ENCODE peak calls at places on chromosomes 1 and 21, in six cellular contexts. One of them, this sample, is unnamed.

GRCh38 chr1:41240806-41241747 is 1.0 kb downstream of the SCMH1 start:
- DNase-seq in fibroblast of mammary gland: peak
- DNase-seq in choroid plexus epithelial cell: peak
- DNase-seq in GM23338: peak
- DNase-seq in Peyer's patch: peak
- DNase-seq in fibroblast of the aortic adventitia: peak
- DNase-seq in this sample: peak

GRCh38 chr1:63320024-63320799 is 2.2 kb upstream of the FOXD3 start:
- DNase-seq in fibroblast of mammary gland: no peak
- DNase-seq in Peyer's patch: no peak
- DNase-seq in choroid plexus epithelial cell: no peak
- DNase-seq in GM23338: peak
- DNase-seq in fibroblast of the aortic adventitia: no peak
- DNase-seq in this sample: no peak

GRCh38 chr1:98975113-98975512 is 29.5 kb downstream of the PLPPR5 start:
- DNase-seq in Peyer's patch: no peak
- DNase-seq in fibroblast of the aortic adventitia: no peak
- DNase-seq in choroid plexus epithelial cell: no peak
- DNase-seq in fibroblast of mammary gland: no peak
- DNase-seq in GM23338: no peak
- DNase-seq in this sample: no peak

GRCh38 chr1:18871401-18872070 is 12.1 kb upstream of the TAS1R2 start:
- DNase-seq in fibroblast of the aortic adventitia: no peak
- DNase-seq in choroid plexus epithelial cell: no peak
- DNase-seq in GM23338: no peak
- DNase-seq in Peyer's patch: no peak
- DNase-seq in fibroblast of mammary gland: no peak
- DNase-seq in this sample: no peak

GRCh38 chr21:30646904-30647303 is 4.2 kb downstream of the KRTAP20-3 start:
- DNase-seq in Peyer's patch: no peak
- DNase-seq in GM23338: no peak
- DNase-seq in fibroblast of mammary gland: no peak
- DNase-seq in choroid plexus epithelial cell: no peak
- DNase-seq in fibroblast of the aortic adventitia: no peak
- DNase-seq in this sample: no peak

GRCh38 chr1:181033128-181033798 is 520 bp upstream of the MR1 start:
- DNase-seq in Peyer's patch: no peak
- DNase-seq in fibroblast of mammary gland: peak
- DNase-seq in GM23338: no peak
- DNase-seq in fibroblast of the aortic adventitia: peak
- DNase-seq in choroid plexus epithelial cell: peak
- DNase-seq in this sample: peak

GRCh38 chr1:246690100-246690499 is 34.1 kb upstream of the SCCPDH start:
- DNase-seq in choroid plexus epithelial cell: no peak
- DNase-seq in GM23338: no peak
- DNase-seq in fibroblast of mammary gland: no peak
- DNase-seq in fibroblast of the aortic adventitia: no peak
- DNase-seq in Peyer's patch: no peak
- DNase-seq in this sample: no peak

GRCh38 chr1:1629430-1630190 is 2.4 kb upstream of the MMP23B start:
- DNase-seq in fibroblast of the aortic adventitia: no peak
- DNase-seq in choroid plexus epithelial cell: no peak
- DNase-seq in GM23338: peak
- DNase-seq in fibroblast of mammary gland: no peak
- DNase-seq in Peyer's patch: peak
- DNase-seq in this sample: no peak

GRCh38 chr1:206609229-206609991 is 2.9 kb downstream of the EIF2D start:
- DNase-seq in choroid plexus epithelial cell: peak
- DNase-seq in fibroblast of the aortic adventitia: no peak
- DNase-seq in fibroblast of mammary gland: no peak
- DNase-seq in GM23338: no peak
- DNase-seq in Peyer's patch: no peak
- DNase-seq in this sample: no peak

GRCh38 chr1:218164930-218165686 is 120.0 kb upstream of the RRP15 start:
- DNase-seq in GM23338: peak
- DNase-seq in fibroblast of mammary gland: no peak
- DNase-seq in fibroblast of the aortic adventitia: no peak
- DNase-seq in choroid plexus epithelial cell: no peak
- DNase-seq in Peyer's patch: no peak
- DNase-seq in this sample: peak

GRCh38 chr1:33180226-33181037 is 1.4 kb downstream of the TRIM62 start:
- DNase-seq in GM23338: peak
- DNase-seq in fibroblast of the aortic adventitia: peak
- DNase-seq in fibroblast of mammary gland: peak
- DNase-seq in Peyer's patch: peak
- DNase-seq in choroid plexus epithelial cell: peak
- DNase-seq in this sample: peak

GRCh38 chr1:2248854-2249558 is 20.9 kb downstream of the SKI start:
- DNase-seq in choroid plexus epithelial cell: no peak
- DNase-seq in fibroblast of the aortic adventitia: no peak
- DNase-seq in GM23338: no peak
- DNase-seq in fibroblast of mammary gland: no peak
- DNase-seq in Peyer's patch: no peak
- DNase-seq in this sample: no peak

GRCh38 chr1:59046730-59047157 is 250.2 kb upstream of the FGGY start:
- DNase-seq in fibroblast of mammary gland: no peak
- DNase-seq in Peyer's patch: peak
- DNase-seq in choroid plexus epithelial cell: peak
- DNase-seq in GM23338: peak
- DNase-seq in fibroblast of the aortic adventitia: peak
- DNase-seq in this sample: no peak

GRCh38 chr1:221045842-221046831 is 166.9 kb downstream of the HLX start:
- DNase-seq in GM23338: no peak
- DNase-seq in Peyer's patch: peak
- DNase-seq in fibroblast of the aortic adventitia: peak
- DNase-seq in fibroblast of mammary gland: peak
- DNase-seq in choroid plexus epithelial cell: peak
- DNase-seq in this sample: peak

GRCh38 chr1:42873670-42874069 is 27.3 kb downstream of the ZNF691 start:
- DNase-seq in fibroblast of the aortic adventitia: no peak
- DNase-seq in Peyer's patch: no peak
- DNase-seq in GM23338: no peak
- DNase-seq in choroid plexus epithelial cell: no peak
- DNase-seq in fibroblast of mammary gland: no peak
- DNase-seq in this sample: no peak

GRCh38 chr1:174841747-174842146 is 158.0 kb upstream of the CACYBP start:
- DNase-seq in Peyer's patch: no peak
- DNase-seq in fibroblast of the aortic adventitia: no peak
- DNase-seq in choroid plexus epithelial cell: no peak
- DNase-seq in fibroblast of mammary gland: no peak
- DNase-seq in GM23338: no peak
- DNase-seq in this sample: no peak

GRCh38 chr1:231603598-231604275 is 22.9 kb upstream of the DISC1 start:
- DNase-seq in fibroblast of mammary gland: peak
- DNase-seq in GM23338: peak
- DNase-seq in fibroblast of the aortic adventitia: peak
- DNase-seq in choroid plexus epithelial cell: peak
- DNase-seq in Peyer's patch: peak
- DNase-seq in this sample: no peak
- H3K4me3 ChIP-seq in fibroblast of mammary gland: peak
- H3K4me3 ChIP-seq in GM23338: peak
- H3K4me3 ChIP-seq in fibroblast of the aortic adventitia: peak
- H3K4me3 ChIP-seq in choroid plexus epithelial cell: peak
- H3K4me3 ChIP-seq in Peyer's patch: peak
- H3K4me3 ChIP-seq in this sample: peak

GRCh38 chr1:77514871-77515776 is 167.3 kb downstream of the ZZZ3 start:
- DNase-seq in choroid plexus epithelial cell: peak
- DNase-seq in fibroblast of mammary gland: peak
- DNase-seq in Peyer's patch: no peak
- DNase-seq in GM23338: peak
- DNase-seq in fibroblast of the aortic adventitia: peak
- DNase-seq in this sample: peak
- TF ChIP-seq CTCF in choroid plexus epithelial cell: peak
- TF ChIP-seq CTCF in fibroblast of mammary gland: peak
- TF ChIP-seq CTCF in Peyer's patch: no peak
- TF ChIP-seq CTCF in GM23338: peak
- TF ChIP-seq CTCF in fibroblast of the aortic adventitia: peak
- TF ChIP-seq CTCF in this sample: no peak

GRCh38 chr1:36161656-36162531 is 5.9 kb downstream of the MAP7D1 start:
- DNase-seq in fibroblast of mammary gland: peak
- DNase-seq in Peyer's patch: peak
- DNase-seq in GM23338: peak
- DNase-seq in choroid plexus epithelial cell: peak
- DNase-seq in fibroblast of the aortic adventitia: peak
- DNase-seq in this sample: no peak
- H3K4me3 ChIP-seq in fibroblast of mammary gland: peak
- H3K4me3 ChIP-seq in Peyer's patch: peak
- H3K4me3 ChIP-seq in GM23338: peak
- H3K4me3 ChIP-seq in choroid plexus epithelial cell: no peak
- H3K4me3 ChIP-seq in fibroblast of the aortic adventitia: peak
- H3K4me3 ChIP-seq in this sample: peak

GRCh38 chr21:32993894-32994293 is 31.8 kb upstream of the OLIG2 start:
- DNase-seq in fibroblast of the aortic adventitia: no peak
- DNase-seq in choroid plexus epithelial cell: no peak
- DNase-seq in fibroblast of mammary gland: no peak
- DNase-seq in Peyer's patch: no peak
- DNase-seq in GM23338: no peak
- DNase-seq in this sample: no peak

GRCh38 chr21:32990666-32991065 is 35.1 kb upstream of the OLIG2 start:
- DNase-seq in fibroblast of mammary gland: no peak
- DNase-seq in GM23338: no peak
- DNase-seq in choroid plexus epithelial cell: no peak
- DNase-seq in fibroblast of the aortic adventitia: no peak
- DNase-seq in Peyer's patch: no peak
- DNase-seq in this sample: no peak

GRCh38 chr21:32991299-32991850 is 34.4 kb upstream of the OLIG2 start:
- DNase-seq in Peyer's patch: no peak
- DNase-seq in fibroblast of mammary gland: no peak
- DNase-seq in GM23338: no peak
- DNase-seq in choroid plexus epithelial cell: no peak
- DNase-seq in fibroblast of the aortic adventitia: no peak
- DNase-seq in this sample: no peak

GRCh38 chr21:32994305-32994704 is 31.4 kb upstream of the OLIG2 start:
- DNase-seq in GM23338: peak
- DNase-seq in choroid plexus epithelial cell: peak
- DNase-seq in fibroblast of mammary gland: peak
- DNase-seq in Peyer's patch: no peak
- DNase-seq in fibroblast of the aortic adventitia: peak
- DNase-seq in this sample: peak
- TF ChIP-seq CTCF in GM23338: peak
- TF ChIP-seq CTCF in choroid plexus epithelial cell: peak
- TF ChIP-seq CTCF in fibroblast of mammary gland: peak
- TF ChIP-seq CTCF in Peyer's patch: no peak
- TF ChIP-seq CTCF in fibroblast of the aortic adventitia: peak
- TF ChIP-seq CTCF in this sample: peak

GRCh38 chr1:241419986-241420385 is 63.0 kb upstream of the RGS7 start:
- DNase-seq in choroid plexus epithelial cell: no peak
- DNase-seq in Peyer's patch: no peak
- DNase-seq in fibroblast of mammary gland: no peak
- DNase-seq in fibroblast of the aortic adventitia: peak
- DNase-seq in GM23338: no peak
- DNase-seq in this sample: no peak

GRCh38 chr1:241423541-241424479 is 66.8 kb upstream of the RGS7 start:
- DNase-seq in fibroblast of mammary gland: peak
- DNase-seq in Peyer's patch: no peak
- DNase-seq in choroid plexus epithelial cell: peak
- DNase-seq in fibroblast of the aortic adventitia: peak
- DNase-seq in GM23338: peak
- DNase-seq in this sample: peak

DNA sequence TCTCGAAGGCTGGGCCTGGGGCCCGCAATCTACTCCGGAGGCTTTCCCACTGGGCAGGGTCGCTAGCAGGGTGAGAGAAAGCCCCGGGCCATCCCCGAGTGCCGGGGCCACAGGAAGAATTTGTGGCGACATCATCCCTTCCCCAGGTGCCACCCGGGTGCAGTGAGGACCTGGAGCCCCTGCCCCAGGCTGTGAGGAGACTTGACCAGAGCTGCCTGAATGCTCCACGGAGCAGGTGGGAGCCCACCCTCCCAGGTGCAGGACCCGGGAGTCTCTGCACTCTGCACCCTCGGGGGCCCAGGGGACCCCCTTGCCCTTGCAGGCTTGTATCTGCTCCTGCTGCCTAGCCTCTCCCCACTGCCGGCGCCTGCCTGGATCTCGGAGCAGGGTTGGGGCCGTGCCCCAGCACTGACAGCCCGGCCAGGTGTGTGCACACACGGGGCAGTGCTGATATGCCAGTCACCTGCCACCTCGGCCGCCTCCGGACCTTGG is 67.5 kb upstream of the RGS7 start:
- DNase-seq in Peyer's patch: no peak
- DNase-seq in fibroblast of the aortic adventitia: no peak
- DNase-seq in fibroblast of mammary gland: no peak
- DNase-seq in choroid plexus epithelial cell: no peak
- DNase-seq in GM23338: peak
- DNase-seq in this sample: no peak
- H3K4me3 ChIP-seq in Peyer's patch: peak
- H3K4me3 ChIP-seq in fibroblast of the aortic adventitia: peak
- H3K4me3 ChIP-seq in fibroblast of mammary gland: peak
- H3K4me3 ChIP-seq in choroid plexus epithelial cell: peak
- H3K4me3 ChIP-seq in GM23338: peak
- H3K4me3 ChIP-seq in this sample: peak

GRCh38 chr1:6105218-6105679 is 59.6 kb downstream of the KCNAB2 start:
- DNase-seq in Peyer's patch: no peak
- DNase-seq in fibroblast of the aortic adventitia: no peak
- DNase-seq in fibroblast of mammary gland: no peak
- DNase-seq in choroid plexus epithelial cell: no peak
- DNase-seq in GM23338: no peak
- DNase-seq in this sample: no peak
- TF ChIP-seq CTCF in Peyer's patch: no peak
- TF ChIP-seq CTCF in fibroblast of the aortic adventitia: no peak
- TF ChIP-seq CTCF in fibroblast of mammary gland: no peak
- TF ChIP-seq CTCF in choroid plexus epithelial cell: no peak
- TF ChIP-seq CTCF in GM23338: no peak
- TF ChIP-seq CTCF in this sample: no peak